ENCODE peak calls at places on chromosomes 16 and 17, in six cellular contexts. G is mesenchymal stem cell, T is NCI-H748 treated with DMSO at 0.1 percent for 48 hours, E is endothelial cell, P is H54, Y is AG08395. C is an unnamed sample.

GRCh38 chr17:66331038-66331816 is 28.8 kb downstream of the PRKCA start:
- DNase-seq in G (peak; percentile 63), T (no peak), E (no peak), P (no peak), Y (no peak), C (no peak)

GRCh38 chr16:15521758-15522509 is 87.5 kb downstream of the BMERB1 start:
- DNase-seq in G (peak; percentile 43), T (no peak), E (no peak), P (no peak), Y (no peak), C (peak; percentile 15)

GRCh38 chr16:85369741-85370528 is 243.2 kb upstream of the GSE1 start:
- DNase-seq in G (peak; percentile 71), T (no peak), E (peak; percentile 84), P (peak; percentile 83), Y (peak; percentile 72), C (peak; percentile 32)

GRCh38 chr17:82217530-82218204 is 5.0 kb upstream of the CCDC57 start:
- DNase-seq in G (peak; percentile 94), T (no peak), E (no peak), P (peak; percentile 67), Y (peak; percentile 84), C (peak; percentile 85)

GRCh38 chr17:16938496-16939270 is 33.2 kb downstream of the TNFRSF13B start:
- DNase-seq in G (no peak), T (no peak), E (no peak), P (no peak), Y (no peak), C (no peak)

GRCh38 chr16:51641191-51641765 is 490.2 kb upstream of the SALL1 start:
- DNase-seq in G (peak; percentile 2), T (no peak), E (no peak), P (no peak), Y (no peak), C (no peak)

GRCh38 chr16:56632848-56633365 is 448 bp downstream of the MT1M start:
- DNase-seq in G (no peak), T (no peak), E (no peak), P (no peak), Y (no peak), C (no peak)

GRCh38 chr17:78338860-78339259 is 21.0 kb downstream of the SOCS3 start:
- DNase-seq in G (no peak), T (no peak), E (no peak), P (no peak), Y (no peak), C (no peak)

GRCh38 chr17:72121164-72122001 is 563 bp downstream of the SOX9 start:
- DNase-seq in G (peak; percentile 76), T (no peak), E (peak; percentile 55), P (peak; percentile 49), Y (peak; percentile 49), C (peak; percentile 40)

GRCh38 chr17:27797390-27798091 is 2.8 kb downstream of the NOS2 start:
- DNase-seq in G (no peak), T (no peak), E (no peak), P (no peak), Y (no peak), C (no peak)

GRCh38 chr16:81774348-81774747 is 4.7 kb upstream of the PLCG2 start:
- DNase-seq in G (no peak), T (no peak), E (peak; percentile 24), P (no peak), Y (no peak), C (no peak)

GRCh38 chr17:2837147-2837561 is 40.9 kb downstream of the RAP1GAP2 start:
- DNase-seq in G (no peak), T (no peak), E (no peak), P (no peak), Y (no peak), C (no peak)

GRCh38 chr16:4909825-4910224 is 27.1 kb downstream of the PPL start:
- DNase-seq in G (no peak), T (no peak), E (no peak), P (no peak), Y (no peak), C (no peak)